ENCODE peak calls at places on chromosomes 1 and 21, in five cellular contexts. R is effector CD4-positive, alpha-beta T cell; Z is fibroblast of the aortic adventitia; J is Caki2; U is stimulated activated CD4-positive, alpha-beta T cell treated with anti-CD3 and anti-CD28 coated beads, TNF-alpha, amount 100 ng/mL, for 48 hours. O is an unnamed sample.

GRCh38 chr1:102234753-102235359 is 238.1 kb upstream of the OLFM3 start:
- DNase-seq in R (no peak), Z (no peak), J (no peak), U (no peak), O (no peak)

GRCh38 chr1:226496616-226497015 is 51.9 kb upstream of the STUM start:
- DNase-seq in R (no peak), Z (no peak), J (no peak), U (no peak), O (no peak)

GRCh38 chr1:177567393-177567792 is 396.6 kb downstream of the BRINP2 start:
- DNase-seq in R (no peak), Z (peak), J (no peak), U (no peak), O (no peak)

GRCh38 chr1:169012416-169012815 is 94.1 kb upstream of the ATP1B1 start:
- DNase-seq in R (no peak), Z (no peak), J (no peak), U (no peak), O (no peak)

GRCh38 chr1:101592861-101593260 is 356.0 kb downstream of the S1PR1 start:
- DNase-seq in R (no peak), Z (no peak), J (no peak), U (no peak), O (peak)

GRCh38 chr1:236608930-236609726 is 4.8 kb upstream of the HEATR1 start:
- DNase-seq in R (no peak), Z (peak), J (peak), U (no peak), O (peak)

GRCh38 chr21:41482321-41482720 is 25.6 kb downstream of the TMPRSS2 start:
- DNase-seq in R (no peak), Z (peak), J (no peak), U (no peak), O (peak)

GRCh38 chr1:13911697-13912619 is 212.0 kb downstream of the PRDM2 start:
- DNase-seq in R (no peak), Z (no peak), J (no peak), U (no peak), O (no peak)

GRCh38 chr1:221356693-221357092 is 385.2 kb downstream of the DUSP10 start:
- DNase-seq in R (no peak), Z (no peak), J (no peak), U (no peak), O (no peak)

GRCh38 chr21:17786219-17787181 is 32.7 kb downstream of the C21orf91 start:
- DNase-seq in R (no peak), Z (no peak), J (no peak), U (no peak), O (no peak)

GRCh38 chr1:156663178-156663577 is 14.0 kb downstream of the NES start:
- DNase-seq in R (no peak), Z (peak), J (no peak), U (no peak), O (peak)

GRCh38 chr1:43414634-43415223 is 25.0 kb downstream of the SZT2 start:
- DNase-seq in R (peak), Z (peak), J (peak), U (peak), O (peak)

GRCh38 chr1:65792671-65793358 is at the start of gene PDE4B:
- DNase-seq in R (no peak), Z (no peak), J (no peak), U (no peak), O (peak)

GRCh38 chr1:180230791-180231505 is 884 bp downstream of the LHX4 start:
- DNase-seq in R (no peak), Z (peak), J (peak), U (no peak), O (peak)

GRCh38 chr1:19044471-19044870 is 88.0 kb upstream of the IFFO2 start:
- DNase-seq in R (no peak), Z (no peak), J (no peak), U (no peak), O (no peak)

GRCh38 chr1:30719406-30720270 is 3.7 kb downstream of the MATN1 start:
- DNase-seq in R (no peak), Z (peak), J (no peak), U (no peak), O (peak)

O was measured in astrocyte.